ENCODE peak calls at places on chromosome 14, in ten cellular contexts. One of them, this sample, is unnamed.

GRCh38 chr14:101719708-101720107 is 41.8 kb upstream of the PPP2R5C start:
- DNase-seq in A549: no peak
- DNase-seq in kidney: no peak
- DNase-seq in MM.1S: no peak
- DNase-seq in ovary: no peak
- DNase-seq in suprapubic skin: peak; percentile 40
- DNase-seq in mucosa of descending colon: no peak
- DNase-seq in lung: no peak
- DNase-seq in K562: no peak
- DNase-seq in body of pancreas: no peak
- DNase-seq in this sample: no peak

GRCh38 chr14:30873308-30874119 is 845 bp upstream of the COCH start:
- DNase-seq in kidney: no peak
- DNase-seq in body of pancreas: no peak
- DNase-seq in mucosa of descending colon: no peak
- DNase-seq in MM.1S: no peak
- DNase-seq in A549: no peak
- DNase-seq in lung: no peak
- DNase-seq in K562: no peak
- DNase-seq in suprapubic skin: no peak
- DNase-seq in ovary: no peak
- DNase-seq in this sample: no peak

GRCh38 chr14:64974563-64974962 is 2.4 kb upstream of the RAB15 start:
- DNase-seq in suprapubic skin: peak; percentile 17
- DNase-seq in body of pancreas: no peak
- DNase-seq in ovary: no peak
- DNase-seq in MM.1S: no peak
- DNase-seq in kidney: no peak
- DNase-seq in lung: no peak
- DNase-seq in K562: no peak
- DNase-seq in A549: no peak
- DNase-seq in mucosa of descending colon: no peak
- DNase-seq in this sample: no peak

GRCh38 chr14:61268797-61269196 is 12.3 kb downstream of the TMEM30B start:
- DNase-seq in kidney: no peak
- DNase-seq in mucosa of descending colon: no peak
- DNase-seq in suprapubic skin: no peak
- DNase-seq in body of pancreas: no peak
- DNase-seq in lung: no peak
- DNase-seq in A549: no peak
- DNase-seq in K562: no peak
- DNase-seq in MM.1S: no peak
- DNase-seq in ovary: no peak
- DNase-seq in this sample: no peak

GRCh38 chr14:44662250-44662891 is 155.3 kb upstream of the FSCB start:
- DNase-seq in K562: no peak
- DNase-seq in body of pancreas: no peak
- DNase-seq in MM.1S: peak; percentile 10
- DNase-seq in mucosa of descending colon: no peak
- DNase-seq in suprapubic skin: no peak
- DNase-seq in lung: no peak
- DNase-seq in ovary: no peak
- DNase-seq in A549: no peak
- DNase-seq in kidney: no peak
- DNase-seq in this sample: no peak

GRCh38 chr14:69780952-69781351 is 14.0 kb downstream of the SRSF5 start:
- DNase-seq in ovary: no peak
- DNase-seq in body of pancreas: no peak
- DNase-seq in lung: no peak
- DNase-seq in K562: no peak
- DNase-seq in mucosa of descending colon: no peak
- DNase-seq in A549: no peak
- DNase-seq in suprapubic skin: no peak
- DNase-seq in kidney: no peak
- DNase-seq in MM.1S: no peak
- DNase-seq in this sample: no peak

GRCh38 chr14:61326847-61327246 is 5.5 kb downstream of the PRKCH start:
- DNase-seq in body of pancreas: peak; percentile 77
- DNase-seq in suprapubic skin: peak; percentile 80
- DNase-seq in mucosa of descending colon: no peak
- DNase-seq in ovary: peak; percentile 79
- DNase-seq in K562: no peak
- DNase-seq in MM.1S: no peak
- DNase-seq in A549: no peak
- DNase-seq in lung: peak; percentile 67
- DNase-seq in kidney: peak; percentile 87
- DNase-seq in this sample: no peak

GRCh38 chr14:75254381-75254821 is 24.2 kb upstream of the FOS start:
- DNase-seq in kidney: peak; percentile 93
- DNase-seq in suprapubic skin: peak; percentile 81
- DNase-seq in body of pancreas: peak; percentile 77
- DNase-seq in MM.1S: no peak
- DNase-seq in K562: no peak
- DNase-seq in A549: no peak
- DNase-seq in mucosa of descending colon: peak; percentile 92
- DNase-seq in ovary: no peak
- DNase-seq in lung: no peak
- DNase-seq in this sample: no peak

GRCh38 chr14:53955671-53956426 is 776 bp downstream of the BMP4 start:
- DNase-seq in ovary: peak; percentile 88
- DNase-seq in body of pancreas: peak; percentile 42
- DNase-seq in K562: no peak
- DNase-seq in A549: peak; percentile 44
- DNase-seq in kidney: peak; percentile 88
- DNase-seq in suprapubic skin: peak; percentile 89
- DNase-seq in mucosa of descending colon: peak; percentile 81
- DNase-seq in MM.1S: no peak
- DNase-seq in lung: peak; percentile 60
- DNase-seq in this sample: no peak

GRCh38 chr14:51444381-51445000 is 204.4 kb downstream of the TMX1 start:
- DNase-seq in suprapubic skin: no peak
- DNase-seq in ovary: no peak
- DNase-seq in A549: no peak
- DNase-seq in MM.1S: no peak
- DNase-seq in mucosa of descending colon: no peak
- DNase-seq in lung: no peak
- DNase-seq in kidney: no peak
- DNase-seq in K562: no peak
- DNase-seq in body of pancreas: no peak
- DNase-seq in this sample: no peak

GRCh38 chr14:22599349-22599748 is 1.2 kb downstream of the ABHD4 start:
- DNase-seq in body of pancreas: no peak
- DNase-seq in MM.1S: peak; percentile 6
- DNase-seq in suprapubic skin: no peak
- DNase-seq in K562: no peak
- DNase-seq in mucosa of descending colon: no peak
- DNase-seq in kidney: no peak
- DNase-seq in ovary: no peak
- DNase-seq in lung: no peak
- DNase-seq in A549: no peak
- DNase-seq in this sample: no peak

GRCh38 chr14:22600027-22600426 is 1.9 kb downstream of the ABHD4 start:
- DNase-seq in K562: no peak
- DNase-seq in suprapubic skin: no peak
- DNase-seq in kidney: no peak
- DNase-seq in MM.1S: peak; percentile 10
- DNase-seq in A549: no peak
- DNase-seq in mucosa of descending colon: no peak
- DNase-seq in ovary: no peak
- DNase-seq in body of pancreas: no peak
- DNase-seq in lung: no peak
- DNase-seq in this sample: no peak

GRCh38 chr14:22602011-22602410 is 3.9 kb downstream of the ABHD4 start:
- DNase-seq in mucosa of descending colon: no peak
- DNase-seq in kidney: no peak
- DNase-seq in body of pancreas: no peak
- DNase-seq in K562: no peak
- DNase-seq in A549: no peak
- DNase-seq in ovary: no peak
- DNase-seq in suprapubic skin: no peak
- DNase-seq in lung: no peak
- DNase-seq in MM.1S: peak; percentile 64
- DNase-seq in this sample: no peak

GRCh38 chr14:22602853-22603252 is 4.8 kb downstream of the ABHD4 start:
- DNase-seq in mucosa of descending colon: no peak
- DNase-seq in body of pancreas: no peak
- DNase-seq in MM.1S: no peak
- DNase-seq in lung: no peak
- DNase-seq in A549: peak; percentile 73
- DNase-seq in suprapubic skin: no peak
- DNase-seq in kidney: no peak
- DNase-seq in K562: no peak
- DNase-seq in ovary: no peak
- DNase-seq in this sample: no peak

GRCh38 chr14:22601456-22601855 is 3.4 kb downstream of the ABHD4 start:
- DNase-seq in ovary: no peak
- DNase-seq in MM.1S: no peak
- DNase-seq in suprapubic skin: no peak
- DNase-seq in A549: no peak
- DNase-seq in K562: no peak
- DNase-seq in kidney: no peak
- DNase-seq in lung: no peak
- DNase-seq in body of pancreas: no peak
- DNase-seq in mucosa of descending colon: no peak
- DNase-seq in this sample: no peak
- H3K4me1 ChIP-seq in ovary: no peaks in the 10 kb centered on the region
- H3K4me1 ChIP-seq in MM.1S: peaks cover 34% of the 10 kb centered on the region
- H3K4me1 ChIP-seq in suprapubic skin: peaks cover 21% of the 10 kb centered on the region
- H3K4me1 ChIP-seq in A549: peaks cover 77% of the 10 kb centered on the region
- H3K4me1 ChIP-seq in K562: peaks cover 14% of the 10 kb centered on the region
- H3K4me1 ChIP-seq in kidney: peaks cover 8% of the 10 kb centered on the region
- H3K4me1 ChIP-seq in lung: peaks cover 4% of the 10 kb centered on the region
- H3K4me1 ChIP-seq in body of pancreas: peaks cover 21% of the 10 kb centered on the region
- H3K4me1 ChIP-seq in mucosa of descending colon: peaks cover 14% of the 10 kb centered on the region
- H3K4me1 ChIP-seq in this sample: peaks cover 54% of the 10 kb centered on the region

GRCh38 chr14:20190596-20190995 is at the start of gene OR11G2:
- DNase-seq in mucosa of descending colon: no peak
- DNase-seq in ovary: no peak
- DNase-seq in suprapubic skin: no peak
- DNase-seq in kidney: no peak
- DNase-seq in A549: no peak
- DNase-seq in K562: no peak
- DNase-seq in body of pancreas: no peak
- DNase-seq in MM.1S: no peak
- DNase-seq in lung: no peak
- DNase-seq in this sample: no peak
- H3K9me3 ChIP-seq in mucosa of descending colon: no peaks in the 10 kb centered on the region
- H3K9me3 ChIP-seq in ovary: no peaks in the 10 kb centered on the region
- H3K9me3 ChIP-seq in suprapubic skin: no peaks in the 10 kb centered on the region
- H3K9me3 ChIP-seq in kidney: no peaks in the 10 kb centered on the region
- H3K9me3 ChIP-seq in A549: no peaks in the 10 kb centered on the region
- H3K9me3 ChIP-seq in K562: no peaks in the 10 kb centered on the region
- H3K9me3 ChIP-seq in body of pancreas: no peaks in the 10 kb centered on the region
- H3K9me3 ChIP-seq in MM.1S: no peaks in the 10 kb centered on the region
- H3K9me3 ChIP-seq in lung: no peaks in the 10 kb centered on the region
- H3K9me3 ChIP-seq in this sample: no peaks in the 10 kb centered on the region

GRCh38 chr14:56422703-56423213 is 156.8 kb upstream of the TMEM260 start:
- DNase-seq in kidney: no peak
- DNase-seq in MM.1S: no peak
- DNase-seq in A549: peak; percentile 50
- DNase-seq in body of pancreas: peak; percentile 90
- DNase-seq in mucosa of descending colon: no peak
- DNase-seq in suprapubic skin: no peak
- DNase-seq in ovary: peak; percentile 64
- DNase-seq in lung: peak; percentile 66
- DNase-seq in K562: no peak
- DNase-seq in this sample: no peak
- TF ChIP-seq CTCF in kidney: peak; percentile 57
- TF ChIP-seq CTCF in MM.1S: peak; percentile 37
- TF ChIP-seq CTCF in A549: peak; percentile 66
- TF ChIP-seq CTCF in body of pancreas: peak; percentile 50
- TF ChIP-seq CTCF in mucosa of descending colon: no peak
- TF ChIP-seq CTCF in suprapubic skin: peak; percentile 67
- TF ChIP-seq CTCF in ovary: peak; percentile 53
- TF ChIP-seq CTCF in lung: peak; percentile 37
- TF ChIP-seq CTCF in K562: peak; percentile 59
- TF ChIP-seq CTCF in this sample: peak; percentile 81

DNA sequence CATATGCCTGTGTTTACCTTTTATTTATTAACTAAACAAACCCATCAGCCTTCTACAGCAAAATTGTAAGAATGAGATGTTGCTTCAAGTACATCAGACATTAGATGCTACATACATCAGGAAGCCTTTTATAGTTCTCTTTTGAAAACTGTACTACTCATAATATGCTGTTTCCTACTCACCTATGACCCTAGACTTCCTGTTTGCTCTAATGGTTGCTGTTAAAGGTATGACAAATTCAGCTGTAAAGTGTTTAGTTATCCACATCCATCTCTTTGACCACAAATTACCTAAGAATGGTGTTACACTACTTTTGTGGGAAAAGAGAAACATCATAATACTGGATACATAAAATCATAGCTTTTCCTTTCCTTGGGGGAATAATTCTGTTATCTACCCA is 220.0 kb downstream of the RAD51B start:
- DNase-seq in MM.1S: no peak
- DNase-seq in suprapubic skin: no peak
- DNase-seq in A549: no peak
- DNase-seq in lung: no peak
- DNase-seq in K562: no peak
- DNase-seq in ovary: no peak
- DNase-seq in kidney: no peak
- DNase-seq in body of pancreas: no peak
- DNase-seq in mucosa of descending colon: no peak
- DNase-seq in this sample: no peak
- H3K4me1 ChIP-seq in MM.1S: no peaks in the 10 kb centered on the region
- H3K4me1 ChIP-seq in suprapubic skin: peaks cover 45% of the 10 kb centered on the region
- H3K4me1 ChIP-seq in A549: peaks cover 21% of the 10 kb centered on the region
- H3K4me1 ChIP-seq in lung: peaks cover 3% of the 10 kb centered on the region
- H3K4me1 ChIP-seq in K562: no peaks in the 10 kb centered on the region
- H3K4me1 ChIP-seq in ovary: peaks cover 7% of the 10 kb centered on the region
- H3K4me1 ChIP-seq in kidney: peaks cover 3% of the 10 kb centered on the region
- H3K4me1 ChIP-seq in body of pancreas: no peaks in the 10 kb centered on the region
- H3K4me1 ChIP-seq in mucosa of descending colon: no peaks in the 10 kb centered on the region
- H3K4me1 ChIP-seq in this sample: peaks cover 5% of the 10 kb centered on the region

DNA sequence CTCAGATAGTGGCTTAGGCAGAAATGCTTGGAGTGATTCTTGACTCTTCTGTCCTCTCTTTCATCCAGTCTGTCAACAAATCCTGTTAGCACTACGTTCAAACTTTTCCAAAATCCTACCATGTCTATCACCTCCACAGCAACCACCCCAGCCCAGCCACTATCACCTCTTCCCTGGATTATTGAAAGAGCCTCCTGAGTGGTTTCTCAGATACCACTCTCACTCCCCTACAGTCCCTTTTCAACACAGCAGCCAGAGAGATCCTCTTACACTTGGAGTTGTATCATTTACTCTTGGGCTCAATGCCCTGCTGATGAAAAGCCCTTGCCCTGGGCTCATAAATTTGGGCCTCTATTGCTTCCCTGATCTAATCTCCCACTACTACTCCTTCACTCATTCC is 218.9 kb downstream of the EXOC5 start:
- DNase-seq in suprapubic skin: no peak
- DNase-seq in body of pancreas: no peak
- DNase-seq in ovary: no peak
- DNase-seq in lung: no peak
- DNase-seq in K562: no peak
- DNase-seq in MM.1S: no peak
- DNase-seq in A549: no peak
- DNase-seq in kidney: no peak
- DNase-seq in mucosa of descending colon: no peak
- DNase-seq in this sample: no peak
- H3K9me3 ChIP-seq in suprapubic skin: no peaks in the 10 kb centered on the region
- H3K9me3 ChIP-seq in body of pancreas: no peaks in the 10 kb centered on the region
- H3K9me3 ChIP-seq in ovary: no peaks in the 10 kb centered on the region
- H3K9me3 ChIP-seq in lung: no peaks in the 10 kb centered on the region
- H3K9me3 ChIP-seq in K562: no peaks in the 10 kb centered on the region
- H3K9me3 ChIP-seq in MM.1S: no peaks in the 10 kb centered on the region
- H3K9me3 ChIP-seq in A549: no peaks in the 10 kb centered on the region
- H3K9me3 ChIP-seq in kidney: no peaks in the 10 kb centered on the region
- H3K9me3 ChIP-seq in mucosa of descending colon: no peaks in the 10 kb centered on the region
- H3K9me3 ChIP-seq in this sample: no peaks in the 10 kb centered on the region

This sample was measured in esophagus squamous epithelium.